ENCODE peak calls at places on chromosomes 6 and 20, in six cellular contexts. G, N, K, U, P and B are unnamed samples.

GRCh38 chr6:33419580-33420492 is at the start of gene SYNGAP1:
- DNase-seq in G (no peak), P (peak; percentile 93), K (peak; percentile 49), U (no peak), N (peak; percentile 75), B (no peak)

GRCh38 chr6:127959869-127960268 is 59.0 kb upstream of the THEMIS start:
- DNase-seq in K (no peak), P (no peak), N (no peak), U (no peak), G (no peak), B (no peak)

GRCh38 chr20:34570859-34571306 is 12.4 kb downstream of the MAP1LC3A start:
- DNase-seq in N (no peak), K (no peak), U (no peak), P (no peak), G (no peak), B (no peak)

GRCh38 chr6:156379946-156380707 is 397.1 kb upstream of the ARID1B start:
- DNase-seq in P (no peak), U (peak; percentile 19), G (no peak), N (peak; percentile 57), K (no peak), B (no peak)

GRCh38 chr6:140857734-140858380 is 1274.9 kb upstream of the GJE1 start:
- DNase-seq in U (peak; percentile 4), P (no peak), K (no peak), N (peak; percentile 60), G (no peak), B (no peak)

GRCh38 chr6:39204646-39205244 is 24.5 kb downstream of the KCNK5 start:
- DNase-seq in K (no peak), N (peak; percentile 40), U (no peak), G (no peak), P (no peak), B (no peak)

GRCh38 chr6:7419065-7419464 is 29.5 kb downstream of the RIOK1 start:
- DNase-seq in N (no peak), K (no peak), G (no peak), U (no peak), P (no peak), B (no peak)

GRCh38 chr6:126027601-126028000 is 41.3 kb downstream of the TRMT11 start:
- DNase-seq in U (no peak), N (no peak), P (no peak), G (no peak), K (no peak), B (no peak)

GRCh38 chr6:14824060-14824834 is 421.6 kb upstream of the JARID2 start:
- DNase-seq in U (no peak), N (no peak), G (no peak), K (no peak), P (no peak), B (no peak)

GRCh38 chr6:56714982-56715456 is 72.3 kb upstream of the DST start:
- DNase-seq in G (no peak), N (no peak), U (peak; percentile 52), K (no peak), P (no peak), B (peak; percentile 49)

GRCh38 chr6:31098449-31098938 is 13.9 kb downstream of the C6orf15 start:
- DNase-seq in K (no peak), N (no peak), G (no peak), U (no peak), P (no peak), B (no peak)

GRCh38 chr20:64091340-64091739 is 7.1 kb upstream of the LKAAEAR1 start:
- DNase-seq in G (no peak), P (no peak), U (no peak), N (no peak), K (no peak), B (no peak)

GRCh38 chr6:135951169-135951568 is 99.7 kb downstream of the PDE7B start:
- DNase-seq in P (no peak), K (no peak), G (no peak), U (no peak), N (no peak), B (no peak)

GRCh38 chr6:43481075-43481474 is 3.7 kb downstream of the TJAP1 start:
- DNase-seq in U (no peak), N (no peak), K (no peak), G (no peak), P (no peak), B (peak; percentile 14)

GRCh38 chr6:75208564-75209431 is 2.9 kb upstream of the COL12A1 start:
- DNase-seq in K (peak; percentile 82), N (peak; percentile 91), U (peak; percentile 38), P (peak; percentile 93), G (no peak), B (peak; percentile 72)

GRCh38 chr6:142685852-142686718 is 258.9 kb downstream of the HIVEP2 start:
- DNase-seq in G (no peak), K (no peak), P (no peak), U (no peak), N (no peak), B (no peak)

GRCh38 chr20:41213150-41213820 is 75.9 kb downstream of the PLCG1 start:
- DNase-seq in U (peak; percentile 9), P (no peak), K (no peak), G (no peak), N (no peak), B (no peak)

GRCh38 chr20:15146948-15147347 is 809.5 kb upstream of the FLRT3 start:
- DNase-seq in U (no peak), G (no peak), N (no peak), K (no peak), P (no peak), B (no peak)

GRCh38 chr6:111602481-111603404 is 2.9 kb downstream of the TRAF3IP2 start:
- DNase-seq in U (no peak), G (no peak), K (no peak), N (peak; percentile 62), P (peak; percentile 82), B (no peak)

GRCh38 chr6:138563231-138563630 is 63.9 kb upstream of the NHSL1 start:
- DNase-seq in N (no peak), K (no peak), G (no peak), P (no peak), U (no peak), B (no peak)

GRCh38 chr6:85498596-85499258 is 48.8 kb downstream of the NT5E start:
- DNase-seq in G (no peak), K (no peak), N (no peak), U (no peak), P (no peak), B (peak; percentile 50)

GRCh38 chr20:44810061-44810390 is 320 bp downstream of the RIMS4 start:
- DNase-seq in G (no peak), N (no peak), U (no peak), P (no peak), K (no peak), B (no peak)

GRCh38 chr6:44530209-44530909 is 142.9 kb downstream of the CDC5L start:
- DNase-seq in P (no peak), G (no peak), K (no peak), N (no peak), U (no peak), B (no peak)

GRCh38 chr6:158485411-158485810 is 74.5 kb upstream of the TMEM181 start:
- DNase-seq in G (no peak), U (no peak), K (no peak), N (no peak), P (no peak), B (no peak)

GRCh38 chr20:20368414-20369352 is 779 bp downstream of the INSM1 start:
- DNase-seq in N (peak; percentile 17), U (no peak), K (no peak), P (no peak), G (no peak), B (no peak)

GRCh38 chr6:165511807-165512206 is 151.2 kb downstream of the PDE10A start:
- DNase-seq in N (no peak), P (no peak), U (no peak), K (no peak), G (no peak), B (no peak)

GRCh38 chr6:170111816-170112582 is 178.9 kb downstream of the DLL1 start:
- DNase-seq in P (peak; percentile 49), N (no peak), G (no peak), K (no peak), U (no peak), B (no peak)

GRCh38 chr6:144266091-144266649 is 19.0 kb upstream of the UTRN start:
- DNase-seq in U (peak; percentile 15), N (peak; percentile 40), K (no peak), P (peak; percentile 87), G (no peak), B (no peak)

GRCh38 chr6:109782401-109783046 is 91.4 kb downstream of the FIG4 start:
- DNase-seq in N (no peak), U (no peak), P (no peak), K (no peak), G (no peak), B (no peak)

GRCh38 chr6:296151-297122 is 4.2 kb downstream of the DUSP22 start:
- DNase-seq in K (no peak), U (no peak), N (no peak), P (peak; percentile 72), G (no peak), B (no peak)

GRCh38 chr6:3506751-3507388 is 50.0 kb upstream of the SLC22A23 start:
- DNase-seq in N (no peak), U (no peak), P (no peak), G (no peak), K (no peak), B (no peak)

GRCh38 chr20:37179671-37180524 is 550 bp upstream of the MROH8 start:
- DNase-seq in K (no peak), U (no peak), N (peak; percentile 23), G (no peak), P (no peak), B (peak; percentile 32)

GRCh38 chr6:164130151-164130550 is 715.6 kb downstream of the QKI start:
- DNase-seq in K (no peak), P (no peak), N (no peak), G (no peak), U (no peak), B (no peak)

GRCh38 chr20:19257865-19258264 is 45.4 kb downstream of the SLC24A3 start:
- DNase-seq in U (no peak), K (no peak), G (no peak), P (no peak), N (no peak), B (no peak)